ENCODE peak calls at places on chromosomes 5 and 9, in six cellular contexts. G, U, Q, S, E and Z are unnamed samples.

GRCh38 chr5:176405656-176406435 is 10.5 kb downstream of the CLTB start:
- DNase-seq in G (no peak), U (no peak), Q (no peak), S (no peak), E (peak), Z (no peak)

GRCh38 chr9:77731008-77731698 is 83.0 kb upstream of the GNA14 start:
- DNase-seq in G (peak), U (no peak), Q (no peak), S (no peak), E (no peak), Z (no peak)

GRCh38 chr9:83706703-83707517 is 848 bp downstream of the UBQLN1 start:
- DNase-seq in G (peak), U (peak), Q (no peak), S (peak), E (peak), Z (peak)

GRCh38 chr5:93497101-93497500 is 83.9 kb downstream of the NR2F1-AS1 start:
- DNase-seq in G (no peak), U (peak), Q (no peak), S (no peak), E (no peak), Z (no peak)

GRCh38 chr5:150781706-150782614 is 3.4 kb downstream of the SMIM3 start:
- DNase-seq in G (no peak), U (peak), Q (no peak), S (no peak), E (no peak), Z (no peak)

GRCh38 chr9:34961574-34962480 is 3.7 kb downstream of the PHF24 start:
- DNase-seq in G (peak), U (peak), Q (no peak), S (no peak), E (peak), Z (peak)

GRCh38 chr5:142472306-142472951 is 147.6 kb upstream of the SPRY4 start:
- DNase-seq in G (no peak), U (peak), Q (peak), S (no peak), E (peak), Z (peak)

GRCh38 chr5:54215233-54215736 is 95.1 kb downstream of the ARL15 start:
- DNase-seq in G (no peak), U (no peak), Q (no peak), S (no peak), E (no peak), Z (no peak)

GRCh38 chr9:89993678-89994630 is 389.1 kb downstream of the GADD45G start:
- DNase-seq in G (no peak), U (peak), Q (no peak), S (no peak), E (peak), Z (no peak)

GRCh38 chr5:54533541-54534179 is 16.1 kb downstream of the SNX18 start:
- DNase-seq in G (no peak), U (peak), Q (no peak), S (no peak), E (no peak), Z (no peak)

GRCh38 chr5:160556886-160557285 is 135.2 kb downstream of the PTTG1 start:
- DNase-seq in G (no peak), U (no peak), Q (no peak), S (no peak), E (no peak), Z (no peak)
- TF ChIP-seq CTCF in G (no peak), U (no peak), Q (no peak), S (no peak), E (no peak), Z (no peak)

GRCh38 chr5:36744678-36745659 is 131.6 kb upstream of the NIPBL start:
- DNase-seq in G (peak), U (peak), Q (peak), S (peak), E (peak), Z (peak)

GRCh38 chr5:36741138-36741537 is 134.7 kb downstream of the SLC1A3 start:
- DNase-seq in G (no peak), U (peak), Q (no peak), S (no peak), E (no peak), Z (no peak)

GRCh38 chr5:36740259-36740898 is 134.0 kb downstream of the SLC1A3 start:
- DNase-seq in G (no peak), U (peak), Q (no peak), S (no peak), E (no peak), Z (no peak)

GRCh38 chr5:36744041-36744677 is 132.4 kb upstream of the NIPBL start:
- DNase-seq in G (no peak), U (no peak), Q (no peak), S (no peak), E (no peak), Z (no peak)

DNA sequence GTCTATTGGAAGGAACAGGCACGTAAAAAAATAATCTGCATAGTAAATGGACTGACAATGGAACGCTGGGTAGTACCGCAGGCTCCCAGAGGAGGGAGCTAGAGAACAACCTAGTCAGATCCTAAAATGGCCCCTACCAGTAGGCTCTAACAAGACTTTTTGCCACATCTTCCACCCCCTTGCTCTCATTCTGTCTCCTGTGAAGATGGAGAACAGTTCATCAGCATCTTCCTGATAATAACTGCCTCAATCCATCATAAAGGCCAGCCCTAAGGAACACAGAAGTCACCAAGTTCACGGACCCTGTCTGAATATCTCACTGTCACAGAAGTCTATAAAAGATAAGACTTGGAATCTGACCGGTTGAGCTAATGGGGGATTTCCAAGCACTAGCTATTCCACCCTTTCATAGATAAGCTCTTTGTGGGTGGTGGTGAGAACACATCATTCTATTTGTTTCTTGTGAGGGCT is 133.4 kb downstream of the SLC1A3 start:
- DNase-seq in G (peak), U (peak), Q (peak), S (peak), E (peak), Z (peak)
- TF ChIP-seq CTCF in G (peak), U (peak), Q (peak), S (peak), E (peak), Z (peak)

DNA sequence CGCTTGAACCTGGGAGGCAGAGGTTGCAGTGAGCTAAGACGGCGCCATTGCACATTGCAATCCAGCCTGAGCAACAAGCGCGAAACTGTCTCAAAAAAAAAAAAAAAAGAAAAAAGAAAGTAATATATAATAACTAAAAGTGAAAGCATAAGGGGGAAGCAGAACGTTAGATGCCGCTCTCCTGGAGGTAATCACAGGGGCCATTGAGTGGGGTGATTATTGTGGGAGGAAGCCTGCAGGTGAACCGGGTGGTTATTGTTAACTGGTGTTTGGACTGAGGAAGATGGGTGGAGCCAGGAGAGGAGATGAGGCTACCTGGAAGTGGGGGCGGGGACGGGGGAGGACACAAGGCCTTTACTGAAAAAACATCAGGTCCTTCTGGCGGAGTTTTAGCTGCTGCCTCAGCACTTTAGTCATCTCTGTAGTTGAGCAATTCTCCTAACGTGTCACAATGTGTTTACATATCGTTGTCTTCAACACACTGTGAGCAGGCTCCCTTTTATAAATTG is 5.3 kb upstream of the TJP2 start:
- DNase-seq in G (peak), U (peak), Q (no peak), S (peak), E (no peak), Z (peak)
- TF ChIP-seq CTCF in G (no peak), U (no peak), Q (no peak), S (no peak), E (no peak), Z (no peak)

DNA sequence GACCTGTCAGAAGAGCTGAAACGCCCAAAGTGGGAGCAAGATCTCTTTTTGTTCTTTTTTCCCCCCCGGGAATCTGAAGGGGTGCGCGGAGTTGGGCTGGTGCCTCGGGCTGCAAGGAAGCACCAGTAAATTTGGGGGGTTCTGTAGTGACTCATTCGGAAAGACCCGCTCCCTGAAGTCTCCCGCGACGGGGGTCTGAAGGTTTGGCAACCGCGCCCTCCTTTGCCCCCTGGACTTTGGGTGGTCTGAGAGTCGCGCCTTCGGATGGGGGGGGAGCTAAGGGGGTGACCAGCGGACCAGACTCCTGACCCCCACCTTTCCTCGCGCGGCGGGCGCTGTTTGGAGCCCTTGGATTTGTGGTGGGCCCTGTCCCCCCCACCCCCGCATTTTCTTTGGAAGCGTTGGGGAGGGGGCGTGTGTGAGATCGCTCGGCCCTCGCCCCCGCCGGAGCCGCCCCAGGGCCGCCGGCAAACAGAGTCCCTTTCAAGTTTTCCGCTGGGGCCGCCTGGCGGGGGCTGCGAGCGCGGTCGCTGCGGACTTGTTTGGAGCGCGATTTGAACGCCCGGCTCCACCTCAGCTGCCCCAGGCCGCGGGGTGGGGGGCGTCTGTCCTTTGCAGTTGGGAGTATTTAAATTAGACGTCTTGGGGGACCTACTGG is 2.0 kb downstream of the CXXC5 start:
- DNase-seq in G (peak), U (no peak), Q (no peak), S (no peak), E (no peak), Z (peak)
- TF ChIP-seq CTCF in G (no peak), U (peak), Q (peak), S (peak), E (no peak), Z (peak)

GRCh38 chr9:132185164-132186009 is 23.5 kb downstream of the NTNG2 start:
- DNase-seq in G (no peak), U (peak), Q (no peak), S (no peak), E (no peak), Z (no peak)

GRCh38 chr9:132183134-132183533 is 21.3 kb downstream of the NTNG2 start:
- DNase-seq in G (no peak), U (no peak), Q (no peak), S (no peak), E (no peak), Z (no peak)

GRCh38 chr9:132190966-132191365 is 29.1 kb downstream of the NTNG2 start:
- DNase-seq in G (no peak), U (no peak), Q (no peak), S (no peak), E (no peak), Z (no peak)

GRCh38 chr9:132183715-132184114 is 21.9 kb downstream of the NTNG2 start:
- DNase-seq in G (no peak), U (no peak), Q (no peak), S (no peak), E (no peak), Z (no peak)

GRCh38 chr9:132187006-132187760 is 25.3 kb downstream of the NTNG2 start:
- DNase-seq in G (no peak), U (no peak), Q (no peak), S (no peak), E (no peak), Z (no peak)
- TF ChIP-seq CTCF in G (no peak), U (no peak), Q (no peak), S (no peak), E (no peak), Z (no peak)

GRCh38 chr9:129619787-129620668 is 873 bp downstream of the C9orf50 start:
- DNase-seq in G (no peak), U (no peak), Q (no peak), S (no peak), E (peak), Z (no peak)
- TF ChIP-seq CTCF in G (no peak), U (peak), Q (peak), S (no peak), E (peak), Z (peak)

GRCh38 chr5:39400711-39401385 is 23.9 kb downstream of the DAB2 start:
- DNase-seq in G (no peak), U (peak), Q (peak), S (no peak), E (no peak), Z (no peak)

GRCh38 chr5:39411051-39411450 is 13.7 kb downstream of the DAB2 start:
- DNase-seq in G (no peak), U (peak), Q (no peak), S (no peak), E (peak), Z (no peak)

GRCh38 chr5:39409036-39409435 is 15.7 kb downstream of the DAB2 start:
- DNase-seq in G (no peak), U (no peak), Q (no peak), S (no peak), E (no peak), Z (no peak)

DNA sequence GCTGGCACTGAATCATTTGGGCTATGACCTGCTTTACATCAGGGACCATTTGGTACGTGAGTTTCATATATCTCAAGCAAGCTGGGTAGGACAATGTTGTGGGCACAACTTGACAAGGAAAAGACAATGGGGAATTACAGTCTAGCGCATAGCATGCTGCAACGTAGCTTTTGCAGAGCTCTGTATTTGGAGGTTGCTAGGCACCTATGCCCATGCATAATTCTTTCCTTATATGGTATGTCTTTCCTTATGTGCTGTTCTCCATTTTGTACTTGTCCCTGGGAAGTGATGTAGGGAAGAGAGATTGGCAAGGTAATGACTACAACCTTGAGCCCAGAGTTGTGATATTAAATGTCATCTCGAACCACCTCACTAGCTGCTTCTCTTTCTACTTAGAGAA is 19.3 kb downstream of the DAB2 start:
- DNase-seq in G (no peak), U (no peak), Q (no peak), S (no peak), E (no peak), Z (no peak)
- TF ChIP-seq CTCF in G (no peak), U (no peak), Q (no peak), S (no peak), E (no peak), Z (no peak)

GRCh38 chr9:91884746-91885687 is 65.0 kb downstream of the ROR2 start:
- DNase-seq in G (no peak), U (peak), Q (no peak), S (no peak), E (no peak), Z (no peak)

GRCh38 chr9:91883503-91883902 is 66.5 kb downstream of the ROR2 start:
- DNase-seq in G (no peak), U (no peak), Q (no peak), S (no peak), E (no peak), Z (no peak)

GRCh38 chr9:91884153-91884552 is 65.9 kb downstream of the ROR2 start:
- DNase-seq in G (no peak), U (no peak), Q (no peak), S (no peak), E (no peak), Z (no peak)

GRCh38 chr9:91880378-91880972 is 69.6 kb downstream of the ROR2 start:
- DNase-seq in G (no peak), U (no peak), Q (no peak), S (no peak), E (no peak), Z (no peak)

DNA sequence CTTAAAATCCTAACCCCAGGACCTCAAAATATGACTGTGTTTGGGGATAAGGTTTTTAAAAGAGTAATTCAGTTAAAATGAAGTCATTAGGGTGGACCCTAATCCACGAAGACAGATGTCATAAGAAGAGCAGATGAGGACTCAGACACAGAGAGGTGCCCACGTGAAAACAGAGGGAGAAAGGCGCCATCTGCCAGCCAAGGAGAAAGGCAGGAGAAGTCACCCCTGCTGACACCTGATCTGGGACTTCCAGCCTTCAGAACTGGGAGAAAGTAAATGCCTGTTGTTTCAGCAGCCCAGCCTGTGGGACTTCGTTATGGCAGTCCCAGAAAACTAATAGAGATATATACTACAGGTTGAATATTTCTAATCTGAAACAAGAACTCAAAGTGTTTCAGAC is 67.4 kb downstream of the ROR2 start:
- DNase-seq in G (no peak), U (no peak), Q (no peak), S (no peak), E (no peak), Z (peak)
- TF ChIP-seq CTCF in G (peak), U (no peak), Q (no peak), S (no peak), E (no peak), Z (no peak)

GRCh38 chr5:45695680-45696093 is 493 bp downstream of the HCN1 start:
- DNase-seq in G (no peak), U (no peak), Q (no peak), S (no peak), E (no peak), Z (no peak)

GRCh38 chr5:45694255-45694834 is 1.8 kb downstream of the HCN1 start:
- DNase-seq in G (no peak), U (peak), Q (no peak), S (no peak), E (no peak), Z (no peak)

GRCh38 chr5:45695011-45695667 is 1.0 kb downstream of the HCN1 start:
- DNase-seq in G (no peak), U (no peak), Q (no peak), S (no peak), E (no peak), Z (no peak)

GRCh38 chr5:45697211-45697610 is 1.0 kb upstream of the HCN1 start:
- DNase-seq in G (no peak), U (no peak), Q (no peak), S (no peak), E (no peak), Z (no peak)

DNA sequence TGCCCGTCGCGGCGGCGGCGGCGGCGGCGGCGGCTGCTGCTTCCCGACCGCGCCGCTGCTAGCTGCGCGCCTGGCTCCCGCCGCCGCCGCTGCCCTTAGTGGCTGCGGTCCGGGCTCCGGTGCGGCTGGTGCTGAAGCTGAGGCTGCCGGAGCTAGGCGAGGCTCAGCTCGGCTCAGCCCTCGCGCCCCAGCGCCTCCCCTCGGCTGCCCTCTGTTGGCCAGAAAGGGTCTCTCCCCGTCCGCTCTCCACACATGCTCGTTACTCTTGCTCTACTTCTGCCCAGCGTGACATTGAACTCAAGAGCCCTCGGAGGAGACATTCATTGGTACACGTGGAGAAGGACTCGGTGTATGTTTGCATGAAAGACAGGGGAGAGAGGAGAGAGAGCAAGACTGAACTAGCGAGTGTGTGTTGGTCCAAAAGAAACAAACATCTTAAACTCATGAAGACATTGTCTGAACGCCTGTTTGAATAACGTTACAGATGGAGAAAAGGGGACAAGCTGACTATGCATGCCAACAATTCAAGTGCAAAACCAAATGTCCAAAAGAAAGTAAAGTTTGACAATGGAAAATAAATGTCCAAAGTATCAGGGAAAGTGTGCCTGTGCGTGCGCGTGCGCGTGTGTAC is at the start of gene HCN1:
- DNase-seq in G (no peak), U (peak), Q (peak), S (no peak), E (peak), Z (peak)
- TF ChIP-seq CTCF in G (no peak), U (peak), Q (peak), S (no peak), E (peak), Z (peak)

GRCh38 chr5:43007246-43007910 is 32.7 kb downstream of the ANXA2R start:
- DNase-seq in G (peak), U (peak), Q (peak), S (peak), E (peak), Z (peak)

GRCh38 chr5:43010956-43011355 is 29.2 kb downstream of the ANXA2R start:
- DNase-seq in G (no peak), U (no peak), Q (no peak), S (no peak), E (no peak), Z (no peak)

GRCh38 chr5:43008369-43009158 is 31.6 kb downstream of the ANXA2R start:
- DNase-seq in G (peak), U (peak), Q (peak), S (peak), E (peak), Z (peak)

GRCh38 chr5:43006411-43007202 is 33.5 kb downstream of the ANXA2R start:
- DNase-seq in G (no peak), U (peak), Q (no peak), S (no peak), E (no peak), Z (no peak)

DNA sequence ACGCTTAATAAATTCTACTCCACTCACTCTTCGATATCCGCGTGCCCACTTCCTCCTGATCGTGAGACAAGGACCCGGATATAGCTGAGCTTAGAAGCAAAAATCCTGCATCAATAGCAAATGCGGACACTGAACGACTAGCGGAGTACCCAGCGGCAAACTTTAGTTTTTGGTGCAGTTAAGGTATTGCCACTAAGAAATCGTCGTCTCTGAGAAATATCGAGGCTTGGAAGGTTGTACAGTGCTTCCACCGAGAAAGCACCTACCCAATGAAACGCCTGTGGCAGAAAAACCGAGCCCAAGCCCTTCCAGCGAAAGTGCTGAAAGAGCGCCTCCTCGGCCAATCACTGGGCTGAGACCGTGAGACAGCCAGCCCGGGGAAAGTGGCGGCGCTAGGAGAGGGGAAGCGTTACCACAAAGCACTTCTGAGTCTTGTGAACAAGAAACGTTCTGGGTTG is 32.2 kb downstream of the ANXA2R start:
- DNase-seq in G (peak), U (peak), Q (no peak), S (peak), E (peak), Z (peak)
- TF ChIP-seq CTCF in G (no peak), U (no peak), Q (no peak), S (no peak), E (no peak), Z (no peak)